ENCODE peak calls at places on chromosomes 16 and 17, in five cellular contexts. One of them, this sample, is unnamed.

GRCh38 chr17:6475411-6475810 is 31.2 kb downstream of the PIMREG start:
- DNase-seq in NCI-H1694 treated with DMSO at 0.1 percent for 48 hours: peak; percentile 80
- DNase-seq in AG04450: no peak
- DNase-seq in iris pigment epithelial cell: no peak
- DNase-seq in progenitor cell of endocrine pancreas: no peak
- DNase-seq in this sample: no peak

GRCh38 chr17:31521632-31522283 is 130.3 kb downstream of the RAB11FIP4 start:
- DNase-seq in NCI-H1694 treated with DMSO at 0.1 percent for 48 hours: no peak
- DNase-seq in progenitor cell of endocrine pancreas: no peak
- DNase-seq in AG04450: no peak
- DNase-seq in iris pigment epithelial cell: no peak
- DNase-seq in this sample: no peak

GRCh38 chr16:77548766-77549165 is 113.9 kb upstream of the ADAMTS18 start:
- DNase-seq in NCI-H1694 treated with DMSO at 0.1 percent for 48 hours: no peak
- DNase-seq in progenitor cell of endocrine pancreas: no peak
- DNase-seq in iris pigment epithelial cell: peak; percentile 27
- DNase-seq in AG04450: no peak
- DNase-seq in this sample: no peak

GRCh38 chr16:8866118-8866883 is 2.5 kb downstream of the CARHSP1 start:
- DNase-seq in progenitor cell of endocrine pancreas: peak; percentile 58
- DNase-seq in iris pigment epithelial cell: no peak
- DNase-seq in NCI-H1694 treated with DMSO at 0.1 percent for 48 hours: no peak
- DNase-seq in AG04450: no peak
- DNase-seq in this sample: no peak

GRCh38 chr17:57905875-57906455 is 49.2 kb downstream of the CUEDC1 start:
- DNase-seq in AG04450: no peak
- DNase-seq in NCI-H1694 treated with DMSO at 0.1 percent for 48 hours: no peak
- DNase-seq in progenitor cell of endocrine pancreas: no peak
- DNase-seq in iris pigment epithelial cell: no peak
- DNase-seq in this sample: no peak

GRCh38 chr16:11133344-11133921 is 122.6 kb downstream of the SOCS1 start:
- DNase-seq in progenitor cell of endocrine pancreas: no peak
- DNase-seq in AG04450: peak; percentile 90
- DNase-seq in NCI-H1694 treated with DMSO at 0.1 percent for 48 hours: no peak
- DNase-seq in iris pigment epithelial cell: peak; percentile 98
- DNase-seq in this sample: peak; percentile 93

GRCh38 chr16:50861926-50862325 is 120.0 kb downstream of the CYLD start:
- DNase-seq in NCI-H1694 treated with DMSO at 0.1 percent for 48 hours: no peak
- DNase-seq in iris pigment epithelial cell: peak; percentile 39
- DNase-seq in AG04450: peak; percentile 23
- DNase-seq in progenitor cell of endocrine pancreas: no peak
- DNase-seq in this sample: no peak

GRCh38 chr17:28369684-28370034 is 448 bp downstream of the VTN start:
- DNase-seq in NCI-H1694 treated with DMSO at 0.1 percent for 48 hours: no peak
- DNase-seq in AG04450: no peak
- DNase-seq in progenitor cell of endocrine pancreas: no peak
- DNase-seq in iris pigment epithelial cell: no peak
- DNase-seq in this sample: no peak

GRCh38 chr16:67148656-67149275 is 2.0 kb downstream of the B3GNT9 start:
- DNase-seq in AG04450: no peak
- DNase-seq in progenitor cell of endocrine pancreas: no peak
- DNase-seq in iris pigment epithelial cell: no peak
- DNase-seq in NCI-H1694 treated with DMSO at 0.1 percent for 48 hours: no peak
- DNase-seq in this sample: no peak

GRCh38 chr17:43767053-43767712 is 8.6 kb upstream of the SOST start:
- DNase-seq in AG04450: no peak
- DNase-seq in iris pigment epithelial cell: no peak
- DNase-seq in NCI-H1694 treated with DMSO at 0.1 percent for 48 hours: no peak
- DNase-seq in progenitor cell of endocrine pancreas: no peak
- DNase-seq in this sample: no peak

GRCh38 chr17:15319461-15319860 is 21.9 kb downstream of the TEKT3 start:
- DNase-seq in iris pigment epithelial cell: no peak
- DNase-seq in progenitor cell of endocrine pancreas: no peak
- DNase-seq in AG04450: no peak
- DNase-seq in NCI-H1694 treated with DMSO at 0.1 percent for 48 hours: no peak
- DNase-seq in this sample: no peak

GRCh38 chr17:33435716-33436301 is 142.7 kb upstream of the ASIC2 start:
- DNase-seq in progenitor cell of endocrine pancreas: no peak
- DNase-seq in iris pigment epithelial cell: no peak
- DNase-seq in NCI-H1694 treated with DMSO at 0.1 percent for 48 hours: no peak
- DNase-seq in AG04450: no peak
- DNase-seq in this sample: no peak

GRCh38 chr16:85738878-85739715 is 11.8 kb downstream of the C16orf74 start:
- DNase-seq in progenitor cell of endocrine pancreas: no peak
- DNase-seq in AG04450: no peak
- DNase-seq in iris pigment epithelial cell: no peak
- DNase-seq in NCI-H1694 treated with DMSO at 0.1 percent for 48 hours: no peak
- DNase-seq in this sample: no peak

GRCh38 chr16:50591800-50592771 is 43.9 kb downstream of the NKD1 start:
- DNase-seq in iris pigment epithelial cell: no peak
- DNase-seq in AG04450: no peak
- DNase-seq in progenitor cell of endocrine pancreas: no peak
- DNase-seq in NCI-H1694 treated with DMSO at 0.1 percent for 48 hours: no peak
- DNase-seq in this sample: no peak

GRCh38 chr17:48621410-48622387 is 4.5 kb downstream of the HOXB9 start:
- DNase-seq in NCI-H1694 treated with DMSO at 0.1 percent for 48 hours: no peak
- DNase-seq in AG04450: no peak
- DNase-seq in progenitor cell of endocrine pancreas: no peak
- DNase-seq in iris pigment epithelial cell: no peak
- DNase-seq in this sample: no peak

GRCh38 chr17:75513667-75514052 is 1.7 kb downstream of the CASKIN2 start:
- DNase-seq in progenitor cell of endocrine pancreas: no peak
- DNase-seq in AG04450: no peak
- DNase-seq in NCI-H1694 treated with DMSO at 0.1 percent for 48 hours: no peak
- DNase-seq in iris pigment epithelial cell: no peak
- DNase-seq in this sample: no peak

GRCh38 chr17:18043491-18043890 is 4.3 kb downstream of the GID4 start:
- DNase-seq in iris pigment epithelial cell: peak; percentile 27
- DNase-seq in AG04450: no peak
- DNase-seq in NCI-H1694 treated with DMSO at 0.1 percent for 48 hours: peak; percentile 24
- DNase-seq in progenitor cell of endocrine pancreas: no peak
- DNase-seq in this sample: peak; percentile 59

GRCh38 chr16:66758086-66758485 is 6.7 kb upstream of the DYNC1LI2 start:
- DNase-seq in NCI-H1694 treated with DMSO at 0.1 percent for 48 hours: no peak
- DNase-seq in AG04450: no peak
- DNase-seq in progenitor cell of endocrine pancreas: no peak
- DNase-seq in iris pigment epithelial cell: no peak
- DNase-seq in this sample: no peak

GRCh38 chr17:57868007-57868774 is 18.3 kb upstream of the MRPS23 start:
- DNase-seq in progenitor cell of endocrine pancreas: no peak
- DNase-seq in AG04450: peak; percentile 71
- DNase-seq in NCI-H1694 treated with DMSO at 0.1 percent for 48 hours: peak; percentile 48
- DNase-seq in iris pigment epithelial cell: peak; percentile 82
- DNase-seq in this sample: peak; percentile 93

GRCh38 chr16:30183961-30184429 is 593 bp downstream of the CORO1A start:
- DNase-seq in iris pigment epithelial cell: no peak
- DNase-seq in progenitor cell of endocrine pancreas: no peak
- DNase-seq in AG04450: no peak
- DNase-seq in NCI-H1694 treated with DMSO at 0.1 percent for 48 hours: no peak
- DNase-seq in this sample: no peak

GRCh38 chr17:5618511-5618910 is 34.2 kb upstream of the NLRP1 start:
- DNase-seq in iris pigment epithelial cell: no peak
- DNase-seq in AG04450: no peak
- DNase-seq in NCI-H1694 treated with DMSO at 0.1 percent for 48 hours: no peak
- DNase-seq in progenitor cell of endocrine pancreas: no peak
- DNase-seq in this sample: no peak

GRCh38 chr17:74547736-74548135 is 1.8 kb upstream of the CD300C start:
- DNase-seq in iris pigment epithelial cell: no peak
- DNase-seq in progenitor cell of endocrine pancreas: no peak
- DNase-seq in AG04450: no peak
- DNase-seq in NCI-H1694 treated with DMSO at 0.1 percent for 48 hours: no peak
- DNase-seq in this sample: no peak

GRCh38 chr17:14101976-14102375 is 32.7 kb downstream of the COX10 start:
- DNase-seq in progenitor cell of endocrine pancreas: no peak
- DNase-seq in NCI-H1694 treated with DMSO at 0.1 percent for 48 hours: no peak
- DNase-seq in AG04450: no peak
- DNase-seq in iris pigment epithelial cell: no peak
- DNase-seq in this sample: peak; percentile 54

GRCh38 chr16:11671676-11672075 is 3.4 kb downstream of the SNN start:
- DNase-seq in NCI-H1694 treated with DMSO at 0.1 percent for 48 hours: no peak
- DNase-seq in AG04450: no peak
- DNase-seq in progenitor cell of endocrine pancreas: no peak
- DNase-seq in iris pigment epithelial cell: no peak
- DNase-seq in this sample: no peak

GRCh38 chr17:55540414-55541091 is 29.3 kb upstream of the SMIM36 start:
- DNase-seq in iris pigment epithelial cell: peak; percentile 85
- DNase-seq in NCI-H1694 treated with DMSO at 0.1 percent for 48 hours: no peak
- DNase-seq in progenitor cell of endocrine pancreas: no peak
- DNase-seq in AG04450: no peak
- DNase-seq in this sample: peak; percentile 62

GRCh38 chr17:66426397-66427033 is 124.1 kb downstream of the PRKCA start:
- DNase-seq in progenitor cell of endocrine pancreas: no peak
- DNase-seq in iris pigment epithelial cell: peak; percentile 46
- DNase-seq in AG04450: no peak
- DNase-seq in NCI-H1694 treated with DMSO at 0.1 percent for 48 hours: no peak
- DNase-seq in this sample: peak; percentile 33

GRCh38 chr17:77825621-77826020 is 132.9 kb upstream of the TNRC6C start:
- DNase-seq in NCI-H1694 treated with DMSO at 0.1 percent for 48 hours: no peak
- DNase-seq in AG04450: no peak
- DNase-seq in iris pigment epithelial cell: no peak
- DNase-seq in progenitor cell of endocrine pancreas: no peak
- DNase-seq in this sample: no peak

GRCh38 chr17:44360826-44361225 is 2.8 kb downstream of the FAM171A2 start:
- DNase-seq in AG04450: peak; percentile 32
- DNase-seq in iris pigment epithelial cell: peak; percentile 41
- DNase-seq in progenitor cell of endocrine pancreas: no peak
- DNase-seq in NCI-H1694 treated with DMSO at 0.1 percent for 48 hours: no peak
- DNase-seq in this sample: no peak

GRCh38 chr16:69939821-69940585 is 11.1 kb upstream of the CLEC18A start:
- DNase-seq in progenitor cell of endocrine pancreas: no peak
- DNase-seq in NCI-H1694 treated with DMSO at 0.1 percent for 48 hours: no peak
- DNase-seq in iris pigment epithelial cell: no peak
- DNase-seq in AG04450: no peak
- DNase-seq in this sample: no peak

GRCh38 chr16:84619103-84619460 is 1.2 kb upstream of the COTL1 start:
- DNase-seq in NCI-H1694 treated with DMSO at 0.1 percent for 48 hours: no peak
- DNase-seq in AG04450: no peak
- DNase-seq in progenitor cell of endocrine pancreas: no peak
- DNase-seq in iris pigment epithelial cell: no peak
- DNase-seq in this sample: no peak

GRCh38 chr16:2019919-2020831 is 590 bp downstream of the NPW start:
- DNase-seq in AG04450: no peak
- DNase-seq in NCI-H1694 treated with DMSO at 0.1 percent for 48 hours: no peak
- DNase-seq in iris pigment epithelial cell: no peak
- DNase-seq in progenitor cell of endocrine pancreas: peak; percentile 49
- DNase-seq in this sample: no peak

GRCh38 chr17:33469911-33470310 is 176.8 kb upstream of the ASIC2 start:
- DNase-seq in AG04450: peak; percentile 52
- DNase-seq in iris pigment epithelial cell: peak; percentile 80
- DNase-seq in NCI-H1694 treated with DMSO at 0.1 percent for 48 hours: no peak
- DNase-seq in progenitor cell of endocrine pancreas: no peak
- DNase-seq in this sample: peak; percentile 2

GRCh38 chr17:28087743-28088142 is 45.3 kb downstream of the NLK start:
- DNase-seq in AG04450: no peak
- DNase-seq in NCI-H1694 treated with DMSO at 0.1 percent for 48 hours: no peak
- DNase-seq in progenitor cell of endocrine pancreas: no peak
- DNase-seq in iris pigment epithelial cell: no peak
- DNase-seq in this sample: no peak

GRCh38 chr17:2847601-2848255 is 51.5 kb downstream of the RAP1GAP2 start:
- DNase-seq in iris pigment epithelial cell: no peak
- DNase-seq in AG04450: no peak
- DNase-seq in progenitor cell of endocrine pancreas: no peak
- DNase-seq in NCI-H1694 treated with DMSO at 0.1 percent for 48 hours: no peak
- DNase-seq in this sample: no peak

GRCh38 chr17:81086789-81087551 is 52.0 kb downstream of the BAIAP2 start:
- DNase-seq in AG04450: no peak
- DNase-seq in iris pigment epithelial cell: no peak
- DNase-seq in NCI-H1694 treated with DMSO at 0.1 percent for 48 hours: no peak
- DNase-seq in progenitor cell of endocrine pancreas: no peak
- DNase-seq in this sample: no peak

GRCh38 chr16:16992986-16993783 is 477.6 kb downstream of the XYLT1 start:
- DNase-seq in progenitor cell of endocrine pancreas: no peak
- DNase-seq in NCI-H1694 treated with DMSO at 0.1 percent for 48 hours: no peak
- DNase-seq in iris pigment epithelial cell: no peak
- DNase-seq in AG04450: no peak
- DNase-seq in this sample: no peak

GRCh38 chr17:6231465-6231864 is 161.3 kb downstream of the WSCD1 start:
- DNase-seq in AG04450: no peak
- DNase-seq in NCI-H1694 treated with DMSO at 0.1 percent for 48 hours: no peak
- DNase-seq in iris pigment epithelial cell: no peak
- DNase-seq in progenitor cell of endocrine pancreas: no peak
- DNase-seq in this sample: no peak